ENCODE peak calls at places on chromosome 19, in ten cellular contexts. P is transverse colon, S is esophagus squamous epithelium, D is heart left ventricle, Z is uterus, N is endothelial cell of umbilical vein, F is upper lobe of left lung, V is IMR-90, U is Peyer's patch, G is K562. T is an unnamed sample. For H3K4me1, the result is how much of the 10 kb centered on the place peaks cover.

GRCh38 chr19:18150776-18151624 is 2.0 kb upstream of the PIK3R2 start:
- DNase-seq in P (no peak), S (no peak), D (no peak), Z (no peak), N (no peak), F (no peak), V (no peak), U (no peak), G (no peak), T (no peak)

GRCh38 chr19:35195822-35196221 is 32.7 kb downstream of the FAM187B start:
- DNase-seq in P (no peak), S (no peak), D (no peak), Z (no peak), N (no peak), F (no peak), V (no peak), U (no peak), G (no peak), T (no peak)

GRCh38 chr19:12792048-12792852 is 964 bp downstream of the JUNB start:
- DNase-seq in P (peak), S (no peak), D (peak), Z (peak), N (peak), F (peak), V (peak), U (peak), G (peak), T (peak)

GRCh38 chr19:17510220-17510993 is 1.0 kb upstream of the PGLS start:
- DNase-seq in P (no peak), S (no peak), D (no peak), Z (no peak), N (peak), F (no peak), V (no peak), U (no peak), G (no peak), T (no peak)

GRCh38 chr19:7292352-7292949 is 1.8 kb downstream of the INSR start:
- DNase-seq in P (no peak), S (no peak), D (no peak), Z (peak), N (no peak), F (no peak), V (no peak), U (no peak), G (no peak), T (no peak)

GRCh38 chr19:20664917-20665781 is 3.8 kb upstream of the ZNF626 start:
- DNase-seq in P (no peak), S (no peak), D (peak), Z (no peak), N (no peak), F (no peak), V (no peak), U (no peak), G (no peak), T (peak)

GRCh38 chr19:18594824-18595373 is 6.3 kb downstream of the REX1BD start:
- DNase-seq in P (no peak), S (no peak), D (no peak), Z (no peak), N (no peak), F (peak), V (no peak), U (no peak), G (no peak), T (no peak)

GRCh38 chr19:18967358-18968146 is 26.5 kb upstream of the HOMER3 start:
- DNase-seq in P (peak), S (peak), D (peak), Z (peak), N (peak), F (no peak), V (peak), U (peak), G (no peak), T (peak)

GRCh38 chr19:48480476-48481190 is 11.5 kb downstream of the CYTH2 start:
- DNase-seq in P (peak), S (no peak), D (peak), Z (peak), N (peak), F (peak), V (no peak), U (peak), G (no peak), T (no peak)

GRCh38 chr19:29831686-29832085 is 19.9 kb downstream of the CCNE1 start:
- DNase-seq in P (no peak), S (no peak), D (no peak), Z (no peak), N (no peak), F (no peak), V (no peak), U (no peak), G (no peak), T (no peak)

GRCh38 chr19:2195914-2196313 is 32.2 kb downstream of the DOT1L start:
- DNase-seq in P (no peak), S (no peak), D (no peak), Z (no peak), N (no peak), F (peak), V (no peak), U (no peak), G (no peak), T (no peak)

GRCh38 chr19:35155441-35155840 is 906 bp downstream of the FXYD5 start:
- DNase-seq in P (no peak), S (no peak), D (no peak), Z (no peak), N (no peak), F (no peak), V (no peak), U (no peak), G (peak), T (no peak)

GRCh38 chr19:3785938-3786824 is at the start of gene MATK:
- DNase-seq in P (no peak), S (no peak), D (no peak), Z (no peak), N (no peak), F (peak), V (no peak), U (no peak), G (peak), T (no peak)

GRCh38 chr19:35509018-35509652 is 4.3 kb downstream of the DMKN start:
- DNase-seq in P (peak), S (no peak), D (no peak), Z (no peak), N (no peak), F (no peak), V (no peak), U (peak), G (peak), T (no peak)

GRCh38 chr19:23366437-23366836 is 28.8 kb downstream of the ZNF91 start:
- DNase-seq in P (no peak), S (no peak), D (no peak), Z (no peak), N (no peak), F (no peak), V (no peak), U (no peak), G (no peak), T (no peak)

GRCh38 chr19:58569943-58570670 is 3.0 kb downstream of the MZF1 start:
- DNase-seq in P (peak), S (no peak), D (peak), Z (peak), N (no peak), F (no peak), V (no peak), U (peak), G (no peak), T (no peak)

GRCh38 chr19:958967-959685 is 25.0 kb upstream of the WDR18 start:
- DNase-seq in P (no peak), S (no peak), D (no peak), Z (no peak), N (no peak), F (no peak), V (peak), U (no peak), G (peak), T (no peak)

GRCh38 chr19:7067716-7068115 is 1.8 kb upstream of the ZNF557 start:
- DNase-seq in P (no peak), S (no peak), D (no peak), Z (no peak), N (no peak), F (no peak), V (peak), U (no peak), G (no peak), T (no peak)

GRCh38 chr19:18634612-18635290 is 2.1 kb upstream of the KLHL26 start:
- DNase-seq in P (peak), S (no peak), D (no peak), Z (no peak), N (no peak), F (no peak), V (peak), U (no peak), G (no peak), T (no peak)

GRCh38 chr19:46878613-46879375 is 18.0 kb downstream of the ARHGAP35 start:
- DNase-seq in P (no peak), S (no peak), D (no peak), Z (no peak), N (peak), F (no peak), V (peak), U (no peak), G (no peak), T (no peak)

GRCh38 chr19:14021474-14021873 is 6.5 kb upstream of the RLN3 start:
- DNase-seq in P (no peak), S (no peak), D (no peak), Z (no peak), N (no peak), F (no peak), V (no peak), U (no peak), G (no peak), T (no peak)

GRCh38 chr19:13699786-13700185 is 64.5 kb upstream of the MRI1 start:
- DNase-seq in P (no peak), S (no peak), D (no peak), Z (no peak), N (no peak), F (no peak), V (no peak), U (no peak), G (no peak), T (no peak)

DNA sequence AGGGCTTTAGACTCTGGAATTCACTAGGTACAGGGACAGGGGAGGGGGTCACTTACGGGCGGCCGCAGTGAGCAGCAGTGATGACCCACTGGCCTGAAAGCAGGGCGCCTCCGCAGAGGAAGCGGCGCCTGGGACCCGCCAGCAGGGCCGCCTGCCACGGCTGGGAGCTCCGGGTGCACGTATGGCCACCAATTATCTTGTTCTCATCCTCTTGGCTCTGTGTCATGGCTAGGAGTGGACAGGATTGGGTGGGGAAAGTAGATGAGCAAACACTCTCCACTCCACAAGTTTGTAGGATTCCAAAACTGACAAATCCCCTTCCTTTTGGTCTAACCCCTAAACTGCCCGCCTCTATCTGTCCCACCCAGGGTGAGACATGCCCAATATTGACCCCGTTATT is 1.2 kb downstream of the KLK14 start:
- DNase-seq in P (no peak), S (no peak), D (no peak), Z (no peak), N (no peak), F (no peak), V (no peak), U (no peak), G (no peak), T (no peak)
- H3K4me1 ChIP-seq in P (under half), S (under half), D (under half), Z (under half), N (under half), F (under half), V (under half), U (under half), G (under half), T (under half)

DNA sequence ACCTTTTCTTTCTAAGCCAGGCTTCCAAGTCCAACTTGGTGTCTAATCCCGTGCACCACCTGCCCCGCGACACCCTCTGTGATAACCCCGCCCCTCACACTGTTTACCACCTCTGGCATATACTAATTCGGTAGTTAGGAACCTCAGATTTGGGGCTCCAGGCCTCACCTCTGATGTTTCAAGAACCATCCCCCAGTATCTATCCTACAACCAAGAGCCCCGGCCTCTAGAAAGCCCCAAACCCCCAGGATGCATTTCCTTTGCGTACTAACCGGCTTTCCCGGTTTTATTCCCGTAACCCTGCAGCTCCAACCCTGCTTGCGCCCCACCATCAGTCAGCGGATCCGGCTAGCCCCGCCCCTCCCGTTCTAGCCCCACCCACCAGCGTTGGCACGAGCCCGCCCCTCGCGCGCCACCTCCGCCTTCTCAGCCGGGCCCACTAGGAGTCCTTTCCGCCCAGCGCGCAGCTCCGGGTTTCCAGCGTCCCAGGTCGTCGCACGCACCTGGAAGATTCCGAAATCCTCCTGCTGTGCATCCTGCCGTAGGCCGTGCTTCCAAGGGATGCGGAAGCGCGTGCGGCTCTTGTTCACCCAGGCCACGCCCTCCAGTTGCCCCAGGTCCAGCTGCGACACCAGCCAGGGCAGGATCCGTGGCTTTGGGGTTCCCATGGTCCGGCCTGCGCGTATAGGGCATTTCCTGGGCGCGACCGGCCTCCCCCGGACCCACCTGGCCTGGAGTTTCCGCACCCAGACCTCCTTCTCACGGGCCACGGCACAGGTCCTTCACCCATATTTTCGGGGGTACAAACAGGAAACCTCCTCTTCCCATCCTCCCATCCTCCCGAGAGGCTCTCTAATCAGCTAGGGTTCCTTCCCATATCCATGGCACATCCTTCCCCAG is 1.2 kb downstream of the IRF3 start:
- DNase-seq in P (peak), S (peak), D (peak), Z (peak), N (peak), F (peak), V (peak), U (peak), G (peak), T (peak)
- TF ChIP-seq POLR2A in P (peak), S (no peak), D (no peak), Z (peak), N (peak), F (peak), V (no peak), U (peak), G (peak), T (peak)

GRCh38 chr19:45097450-45097775 is 4.4 kb downstream of the PPP1R37 start:
- DNase-seq in P (no peak), S (no peak), D (no peak), Z (no peak), N (no peak), F (no peak), V (no peak), U (no peak), G (no peak), T (no peak)
- H3K4me1 ChIP-seq in P (under half), S (half or more), D (half or more), Z (under half), N (under half), F (half or more), V (under half), U (under half), G (half or more), T (half or more)

GRCh38 chr19:11539495-11540365 is 1.1 kb downstream of the CNN1 start:
- DNase-seq in P (peak), S (no peak), D (peak), Z (peak), N (no peak), F (peak), V (peak), U (no peak), G (peak), T (no peak)
- TF ChIP-seq POLR2A in P (no peak), S (no peak), D (peak), Z (peak), N (no peak), F (no peak), V (no peak), U (no peak), G (peak), T (no peak)

GRCh38 chr19:4966591-4966990 is 2.3 kb upstream of the KDM4B start:
- DNase-seq in P (no peak), S (no peak), D (no peak), Z (no peak), N (no peak), F (no peak), V (no peak), U (no peak), G (no peak), T (no peak)

GRCh38 chr19:4969292-4969771 is 419 bp downstream of the KDM4B start:
- DNase-seq in P (no peak), S (no peak), D (no peak), Z (no peak), N (no peak), F (no peak), V (no peak), U (no peak), G (no peak), T (no peak)

GRCh38 chr19:4967738-4968461 is 1.0 kb upstream of the KDM4B start:
- DNase-seq in P (no peak), S (no peak), D (no peak), Z (no peak), N (no peak), F (no peak), V (no peak), U (no peak), G (no peak), T (no peak)

GRCh38 chr19:4969772-4970531 is 1.0 kb downstream of the KDM4B start:
- DNase-seq in P (no peak), S (no peak), D (no peak), Z (no peak), N (peak), F (no peak), V (no peak), U (no peak), G (no peak), T (no peak)

GRCh38 chr19:4968462-4969291 is at the start of gene KDM4B:
- DNase-seq in P (peak), S (peak), D (peak), Z (peak), N (peak), F (peak), V (peak), U (peak), G (peak), T (peak)
- H3K4me1 ChIP-seq in P (under half), S (under half), D (under half), Z (under half), N (under half), F (under half), V (under half), U (under half), G (half or more), T (under half)

DNA sequence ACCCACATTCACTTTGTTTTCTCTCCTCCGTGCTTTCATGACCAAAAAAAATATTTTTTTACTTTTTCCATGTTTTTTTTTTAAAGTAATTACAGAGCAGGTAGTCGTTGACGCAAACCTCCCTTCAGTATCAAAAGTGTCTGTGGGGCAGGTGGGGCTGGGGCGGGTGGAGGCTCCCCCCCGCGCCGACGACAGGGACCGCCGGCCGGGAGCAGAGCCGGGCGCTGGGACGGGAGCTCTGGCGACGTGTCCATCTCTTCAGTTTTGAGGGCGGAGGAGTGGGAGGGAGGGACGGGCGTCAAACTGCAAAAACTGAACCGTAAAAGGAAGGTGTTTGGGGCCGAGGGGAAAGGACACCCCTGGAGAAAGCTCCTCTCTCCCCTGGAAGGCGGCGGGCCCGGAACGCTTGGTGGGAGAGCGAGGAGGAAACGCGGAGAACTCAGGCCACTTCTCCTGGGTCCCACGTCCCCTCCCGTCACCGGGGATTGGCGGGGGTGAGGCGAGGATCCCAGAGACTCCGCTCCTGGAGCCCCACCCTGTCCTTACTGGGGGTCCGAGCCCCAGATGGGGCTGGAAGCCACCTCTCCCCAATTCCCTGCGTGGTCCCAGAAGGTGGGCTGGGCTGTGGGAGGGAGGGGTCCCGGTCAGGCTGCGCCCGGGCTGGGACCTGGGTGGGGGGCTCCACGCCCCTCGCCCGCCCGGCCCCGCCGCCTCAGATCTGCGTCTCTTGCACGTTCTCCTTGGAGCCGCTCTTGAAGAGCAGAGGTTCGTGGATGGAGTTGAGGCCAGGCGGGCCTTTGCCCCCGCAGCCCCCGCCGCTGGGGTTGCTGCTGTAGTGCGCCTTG is 3.4 kb upstream of the ASPDH start:
- DNase-seq in P (no peak), S (no peak), D (no peak), Z (no peak), N (no peak), F (peak), V (no peak), U (no peak), G (no peak), T (no peak)
- TF ChIP-seq POLR2A in P (no peak), S (no peak), D (no peak), Z (no peak), N (no peak), F (no peak), V (no peak), U (no peak), G (no peak), T (no peak)

DNA sequence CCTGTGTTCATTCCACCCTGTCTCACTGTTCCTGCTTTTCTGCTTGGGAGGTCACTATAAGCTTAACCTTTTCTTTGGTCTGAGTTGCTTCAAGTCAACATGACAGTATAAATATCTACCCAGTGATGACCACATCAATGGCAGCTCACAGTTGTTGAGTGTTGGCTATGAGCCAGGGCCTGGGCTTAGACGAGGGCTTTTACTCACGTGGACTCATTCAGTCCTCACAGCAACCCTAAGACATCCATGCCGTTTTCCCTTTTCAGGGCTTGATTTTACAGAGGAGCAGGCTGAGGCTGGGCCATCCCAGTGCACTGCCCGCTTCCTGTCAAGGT is 10.2 kb upstream of the CCDC97 start:
- DNase-seq in P (peak), S (no peak), D (peak), Z (peak), N (peak), F (no peak), V (peak), U (peak), G (no peak), T (peak)
- H3K4me1 ChIP-seq in P (under half), S (half or more), D (under half), Z (under half), N (under half), F (half or more), V (under half), U (under half), G (under half), T (half or more)

T was measured in gastrocnemius medialis.